ENCODE peak calls at places on chromosomes 2 and 18, in six cellular contexts. R is fibroblast of lung; O is HL-60; S is astrocyte of the spinal cord; X is stomach; D is CD8-positive, alpha-beta T cell. V is an unnamed sample.

GRCh38 chr2:160367887-160368286 is 125.7 kb downstream of the RBMS1 start:
- DNase-seq in X (no peak), S (peak), R (peak), O (no peak), D (no peak), V (no peak)

GRCh38 chr2:236968101-236968886 is 117.4 kb upstream of the COPS8 start:
- DNase-seq in D (peak), S (no peak), X (peak), O (no peak), R (no peak), V (no peak)

GRCh38 chr2:85549826-85550225 is 10.9 kb downstream of the MAT2A start:
- DNase-seq in X (no peak), S (peak), O (no peak), D (no peak), R (peak), V (no peak)

GRCh38 chr2:236578980-236579745 is 9.5 kb downstream of the ACKR3 start:
- DNase-seq in O (no peak), D (no peak), R (no peak), X (no peak), S (no peak), V (no peak)

GRCh38 chr18:36157441-36157840 is 27.7 kb downstream of the ELP2 start:
- DNase-seq in O (no peak), R (no peak), S (peak), D (no peak), X (no peak), V (no peak)

GRCh38 chr2:164761737-164762460 is 79.7 kb downstream of the COBLL1 start:
- DNase-seq in O (no peak), X (no peak), R (no peak), D (no peak), S (no peak), V (no peak)

GRCh38 chr2:239393401-239393940 is 7.3 kb downstream of the HDAC4 start:
- DNase-seq in D (no peak), X (peak), O (no peak), R (peak), S (peak), V (no peak)

GRCh38 chr2:147479363-147479762 is 365.5 kb upstream of the ACVR2A start:
- DNase-seq in D (no peak), X (no peak), R (no peak), O (no peak), S (no peak), V (no peak)

GRCh38 chr18:70216788-70217187 is 11.3 kb upstream of the RTTN start:
- DNase-seq in S (no peak), O (no peak), R (no peak), D (no peak), X (no peak), V (no peak)

GRCh38 chr18:22846088-22846683 is 86.9 kb upstream of the RBBP8 start:
- DNase-seq in S (no peak), R (peak), O (no peak), X (no peak), D (no peak), V (no peak)

GRCh38 chr2:8477511-8478132 is 204.2 kb upstream of the ID2 start:
- DNase-seq in D (no peak), S (no peak), O (peak), R (no peak), X (no peak), V (no peak)

GRCh38 chr2:238558456-238559099 is 131.9 kb downstream of the ASB1 start:
- DNase-seq in R (no peak), X (no peak), S (no peak), D (no peak), O (no peak), V (no peak)

GRCh38 chr2:8645176-8645831 is 36.6 kb upstream of the ID2 start:
- DNase-seq in S (no peak), X (no peak), D (no peak), R (no peak), O (no peak), V (no peak)

GRCh38 chr2:26651458-26652155 is 10.4 kb upstream of the CIB4 start:
- DNase-seq in O (no peak), X (peak), R (no peak), S (no peak), D (no peak), V (no peak)

GRCh38 chr2:186687774-186688173 is 6.1 kb upstream of the FAM171B start:
- DNase-seq in D (no peak), R (peak), X (no peak), O (peak), S (no peak), V (no peak)

GRCh38 chr2:215796160-215796559 is 217.2 kb downstream of the MREG start:
- DNase-seq in S (peak), X (peak), D (no peak), O (peak), R (peak), V (no peak)

GRCh38 chr2:41207578-41207977 is 755.7 kb upstream of the SLC8A1 start:
- DNase-seq in O (no peak), S (no peak), D (no peak), R (no peak), X (no peak), V (no peak)

GRCh38 chr2:216859944-216860343 is at the start of gene TNP1:
- DNase-seq in X (no peak), R (no peak), S (no peak), D (no peak), O (no peak), V (no peak)

GRCh38 chr18:29002747-29003146 is 825.8 kb upstream of the CDH2 start:
- DNase-seq in X (no peak), R (no peak), D (no peak), S (no peak), O (no peak), V (no peak)

GRCh38 chr2:120444691-120445240 is 98.8 kb downstream of the INHBB start:
- DNase-seq in S (no peak), D (no peak), X (no peak), O (no peak), R (no peak), V (no peak)

GRCh38 chr2:241809383-241810303 is 650 bp downstream of the NEU4 start:
- DNase-seq in D (no peak), R (no peak), O (no peak), S (no peak), X (no peak), V (no peak)

GRCh38 chr2:5672749-5673147 is 19.4 kb upstream of the SOX11 start:
- DNase-seq in O (no peak), R (no peak), S (no peak), D (no peak), X (no peak), V (no peak)

GRCh38 chr2:165016772-165017411 is 61.6 kb upstream of the SLC38A11 start:
- DNase-seq in S (peak), D (no peak), X (no peak), R (peak), O (no peak), V (peak)

GRCh38 chr2:46776687-46777327 is 138.8 kb downstream of the MCFD2 start:
- DNase-seq in D (peak), S (peak), O (no peak), X (peak), R (peak), V (no peak)

GRCh38 chr2:168378960-168379669 is 77.0 kb upstream of the CERS6 start:
- DNase-seq in O (no peak), X (no peak), S (no peak), D (no peak), R (no peak), V (no peak)

GRCh38 chr2:186570587-186570986 is 19.3 kb upstream of the ITGAV start:
- DNase-seq in D (no peak), X (no peak), R (peak), O (no peak), S (peak), V (no peak)

GRCh38 chr18:26536032-26536431 is 12.3 kb downstream of the KCTD1 start:
- DNase-seq in X (no peak), S (no peak), D (no peak), O (no peak), R (no peak), V (no peak)

DNA sequence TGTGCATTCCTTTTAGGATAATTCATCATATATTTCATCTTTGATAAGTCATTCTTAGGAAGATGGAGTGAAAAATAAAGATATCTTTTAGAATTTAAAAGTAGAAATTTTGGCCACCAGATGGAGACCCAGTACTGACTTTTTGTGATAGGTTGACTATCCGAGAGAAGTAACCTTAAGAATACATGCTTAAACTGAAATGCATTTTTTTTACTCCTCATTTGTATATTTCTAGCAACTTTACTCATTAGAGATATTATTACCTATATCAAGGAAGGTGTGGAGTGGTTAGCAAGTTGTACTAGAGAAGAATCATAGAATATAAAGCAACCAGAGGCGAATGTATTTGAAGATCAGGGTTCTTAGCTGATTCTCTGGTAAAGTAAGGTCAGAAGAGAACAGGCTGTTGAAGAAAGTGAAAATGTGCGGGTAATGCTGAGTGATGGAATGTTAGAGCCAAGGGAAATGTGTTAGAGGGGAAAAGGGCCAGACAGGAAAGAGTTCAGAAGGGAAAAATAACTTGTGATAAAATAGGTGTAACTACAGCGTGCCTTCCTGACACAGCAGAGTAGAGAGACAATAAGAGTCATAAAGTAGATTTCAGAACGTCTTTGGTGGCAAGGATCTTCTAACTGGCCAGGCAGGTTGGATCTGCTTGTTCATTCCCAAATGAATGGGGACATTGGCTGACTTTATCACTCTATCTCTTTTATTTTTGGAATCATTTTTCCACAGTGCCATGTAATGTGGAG is 52.3 kb downstream of the TDRD15 start:
- DNase-seq in S (no peak), D (no peak), X (no peak), R (peak), O (no peak), V (no peak)
- TF ChIP-seq CTCF in S (no peak), D (no peak), X (no peak), R (no peak), O (no peak), V (peak)

DNA sequence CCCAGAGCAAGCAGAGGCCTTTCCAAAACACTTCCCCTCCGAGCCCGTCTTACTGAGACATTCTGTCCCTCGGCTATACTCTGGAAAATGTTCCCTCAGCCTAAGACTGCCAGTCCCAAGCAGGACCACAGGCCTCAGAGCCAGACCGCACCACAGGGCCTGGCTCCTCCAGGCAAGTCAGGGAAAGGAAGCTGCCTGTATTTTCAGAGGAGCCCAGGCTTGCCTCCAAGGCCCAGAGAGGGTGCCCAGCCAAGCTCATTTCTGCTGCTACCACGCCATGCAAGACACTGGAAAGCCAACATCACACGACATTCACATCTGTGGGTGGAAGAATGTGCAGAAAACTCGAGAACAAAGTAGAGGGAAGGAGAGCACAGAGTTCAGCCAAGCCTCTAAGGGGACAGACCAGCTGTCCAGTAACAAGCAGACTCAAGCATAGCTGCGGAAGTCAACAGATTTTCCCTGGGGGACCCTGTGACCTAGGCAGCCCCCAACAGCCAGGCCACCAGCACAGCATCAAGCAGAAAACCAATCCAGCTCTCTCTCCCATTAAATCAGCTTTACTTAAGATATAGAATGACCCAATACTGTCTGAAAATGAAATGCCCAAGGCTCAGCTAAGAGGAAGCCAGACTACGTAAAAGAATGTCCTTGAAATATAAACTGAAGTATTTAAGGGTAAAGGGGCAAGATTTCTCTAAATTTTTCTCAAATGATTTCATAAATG is 123.9 kb downstream of the ZFP36L2 start:
- DNase-seq in R (peak), S (no peak), X (no peak), O (no peak), D (no peak), V (no peak)
- TF ChIP-seq CTCF in R (no peak), S (no peak), X (no peak), O (no peak), D (no peak), V (no peak)

DNA sequence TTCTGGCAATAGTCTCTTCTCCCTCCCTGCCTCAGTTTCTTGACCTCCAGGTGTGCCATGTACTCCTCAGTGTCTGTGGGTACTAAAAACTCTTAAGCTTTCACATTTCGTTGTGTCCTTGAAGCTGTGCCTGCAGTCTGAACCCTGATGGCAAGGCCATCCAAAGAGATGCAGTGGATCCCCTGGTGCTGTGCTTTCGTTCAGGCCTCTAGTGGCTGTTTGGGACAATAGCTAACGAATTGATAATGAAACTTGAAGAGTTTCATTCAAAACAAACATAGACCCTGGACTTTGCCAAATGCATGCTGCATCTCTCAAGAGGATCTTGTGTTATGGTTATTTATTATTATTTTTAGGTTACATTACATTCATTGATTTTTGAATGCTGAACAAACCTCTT is 523.1 kb upstream of the FSIP2 start:
- DNase-seq in X (no peak), D (no peak), S (no peak), R (no peak), O (no peak), V (no peak)
- TF ChIP-seq CTCF in X (no peak), D (no peak), S (no peak), R (no peak), O (no peak), V (no peak)

DNA sequence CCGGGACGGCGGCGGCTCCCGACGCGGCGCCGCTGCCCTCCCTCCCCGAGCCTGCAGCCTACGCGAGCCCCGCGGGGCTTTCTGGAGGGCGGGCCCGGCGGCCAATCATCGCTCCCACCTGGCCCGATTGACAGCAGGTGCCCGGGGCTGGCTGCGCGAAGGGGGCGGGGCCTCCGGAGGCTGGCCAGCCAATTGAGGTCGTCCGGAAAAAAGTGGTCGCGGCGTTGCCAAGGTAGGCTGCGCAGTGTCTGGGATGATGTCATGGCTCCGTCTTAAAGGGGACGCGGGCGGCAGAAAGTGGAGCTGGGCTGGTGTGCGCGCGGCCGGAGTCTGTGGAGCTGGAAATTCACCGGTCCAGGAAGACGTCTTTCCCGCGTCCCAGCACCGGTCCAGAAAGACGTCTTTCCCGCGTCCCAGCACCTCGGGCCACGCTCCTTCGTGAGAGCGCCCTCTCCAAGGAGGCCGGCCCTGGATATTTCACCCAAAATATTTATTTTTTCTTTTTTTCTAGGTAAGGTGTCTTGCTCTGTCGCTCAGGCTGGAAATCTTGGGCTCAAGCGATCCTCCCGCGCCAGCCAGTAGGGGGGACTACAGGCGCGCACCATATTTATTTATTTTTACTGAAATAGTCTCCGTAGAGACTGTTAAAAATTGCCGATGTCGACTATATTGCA is at the start of gene ACTR1B:
- DNase-seq in O (peak), S (peak), R (peak), D (peak), X (peak), V (peak)
- TF ChIP-seq CTCF in O (peak), S (peak), R (peak), D (no peak), X (peak), V (peak)

GRCh38 chr2:42903821-42904575 is 111.6 kb upstream of the HAAO start:
- DNase-seq in R (no peak), D (no peak), O (no peak), S (no peak), X (no peak), V (no peak)

GRCh38 chr2:42906557-42907380 is 114.4 kb upstream of the HAAO start:
- DNase-seq in S (peak), X (peak), D (no peak), R (peak), O (no peak), V (peak)

GRCh38 chr2:42906115-42906556 is 113.8 kb upstream of the HAAO start:
- DNase-seq in D (no peak), X (no peak), O (no peak), R (no peak), S (no peak), V (no peak)

GRCh38 chr2:42904576-42904876 is 112.1 kb upstream of the HAAO start:
- DNase-seq in S (no peak), O (no peak), D (no peak), R (no peak), X (no peak), V (no peak)

DNA sequence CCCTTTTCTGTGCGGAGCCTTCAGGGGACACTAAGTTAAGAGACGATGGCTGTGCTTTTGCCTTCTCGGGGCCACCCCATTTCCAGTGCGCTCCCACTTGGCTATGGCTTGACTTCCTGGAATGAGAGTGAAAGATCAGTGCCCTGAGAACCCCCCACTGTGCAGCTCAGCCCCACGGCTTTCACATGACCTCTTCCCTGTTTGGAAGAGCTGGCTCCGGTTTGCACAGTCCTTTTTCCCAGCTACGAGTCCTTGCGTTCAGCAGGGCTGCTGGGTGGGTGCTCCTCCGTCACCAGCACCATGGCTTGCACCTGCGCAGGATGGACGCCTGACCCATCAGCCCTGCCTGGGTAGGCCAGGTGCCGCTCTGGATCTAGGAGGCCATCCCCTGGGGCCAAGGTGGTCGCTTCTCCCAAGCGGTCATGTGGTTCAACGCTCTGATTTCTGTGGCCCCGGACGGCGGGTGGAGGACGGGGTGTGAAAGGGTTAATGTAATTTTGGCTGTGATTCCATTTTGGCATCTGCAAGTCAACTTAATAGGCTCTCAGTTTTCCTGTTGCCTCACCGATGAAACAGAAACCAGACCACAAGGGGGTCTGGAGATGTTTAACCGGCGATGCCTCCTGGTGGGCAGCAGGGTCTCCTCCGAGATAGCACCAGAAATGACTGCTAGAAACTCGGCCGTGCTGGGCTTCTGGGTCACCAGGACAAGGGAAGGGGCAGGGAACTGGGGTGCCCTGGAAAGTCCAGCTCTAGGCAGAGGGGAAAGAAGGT is 113.1 kb upstream of the HAAO start:
- DNase-seq in R (no peak), S (peak), X (no peak), D (no peak), O (no peak), V (no peak)
- TF ChIP-seq CTCF in R (peak), S (peak), X (no peak), D (no peak), O (no peak), V (no peak)

V was measured in mesothelial cell of epicardium.